ENCODE peak calls at places on chromosomes 11 and 22, in nine cellular contexts. W is cardiac muscle cell, H is colonic mucosa, S is heart right ventricle, O is heart left ventricle, X is right atrium auricular region, R is fibroblast of lung, L is Peyer's patch, A is transverse colon. G is an unnamed sample.
A peak's percentile ranks its signal among the peaks of the same experiment; 100 is the strongest.

GRCh38 chr11:72579816-72580647 is 94.2 kb downstream of the PDE2A start:
- DNase-seq in H (no peak), S (no peak), A (peak; percentile 4), R (no peak), L (no peak), O (no peak), W (no peak), X (no peak), G (no peak)

GRCh38 chr11:7898666-7899283 is 32.3 kb downstream of the OR10A6 start:
- DNase-seq in W (no peak), O (no peak), X (no peak), R (no peak), H (no peak), L (no peak), A (no peak), S (no peak), G (no peak)

GRCh38 chr11:72443016-72443415 is 8.7 kb upstream of the CLPB start:
- DNase-seq in O (no peak), X (no peak), R (peak; percentile 26), W (peak; percentile 48), H (no peak), S (no peak), A (no peak), L (no peak), G (no peak)

GRCh38 chr11:126072141-126072741 is 9.6 kb upstream of the CDON start:
- DNase-seq in W (no peak), S (no peak), L (no peak), R (no peak), H (no peak), A (no peak), O (no peak), X (no peak), G (no peak)

GRCh38 chr11:130055637-130056036 is 14.1 kb upstream of the APLP2 start:
- DNase-seq in R (no peak), O (no peak), H (no peak), W (peak; percentile 58), S (no peak), A (no peak), X (no peak), L (no peak), G (no peak)

GRCh38 chr11:76524919-76525318 is 80.1 kb downstream of the EMSY start:
- DNase-seq in X (peak; percentile 60), A (no peak), R (peak; percentile 84), S (no peak), L (no peak), W (peak; percentile 38), H (peak; percentile 56), O (no peak), G (no peak)

GRCh38 chr11:96334219-96334618 is 8.8 kb downstream of the MAML2 start:
- DNase-seq in H (no peak), X (no peak), O (no peak), L (no peak), S (no peak), W (no peak), A (no peak), R (no peak), G (no peak)

GRCh38 chr11:5204787-5205186 is 4.3 kb upstream of the OR51V1 start:
- DNase-seq in R (peak; percentile 83), X (no peak), L (no peak), H (no peak), A (no peak), O (no peak), S (no peak), W (peak; percentile 77), G (no peak)

GRCh38 chr22:36301384-36301828 is 48.5 kb downstream of the APOL1 start:
- DNase-seq in A (peak; percentile 85), O (peak; percentile 85), H (peak; percentile 81), L (peak; percentile 74), R (peak; percentile 76), W (peak; percentile 71), S (peak; percentile 78), X (peak; percentile 80), G (peak; percentile 81)

GRCh38 chr22:26547426-26547825 is 35.2 kb upstream of the TFIP11 start:
- DNase-seq in S (no peak), R (no peak), H (no peak), L (no peak), O (no peak), W (no peak), A (no peak), X (no peak), G (no peak)

GRCh38 chr11:104225047-104225446 is 61.1 kb upstream of the PDGFD start:
- DNase-seq in H (no peak), A (no peak), L (no peak), R (no peak), S (no peak), O (no peak), X (no peak), W (no peak), G (no peak)

GRCh38 chr22:46754110-46754799 is 8.2 kb upstream of the TBC1D22A start:
- DNase-seq in H (peak; percentile 94), A (peak; percentile 92), L (peak; percentile 46), X (peak; percentile 99), R (peak; percentile 93), S (peak; percentile 93), O (peak; percentile 96), W (peak; percentile 97), G (no peak)

DNA sequence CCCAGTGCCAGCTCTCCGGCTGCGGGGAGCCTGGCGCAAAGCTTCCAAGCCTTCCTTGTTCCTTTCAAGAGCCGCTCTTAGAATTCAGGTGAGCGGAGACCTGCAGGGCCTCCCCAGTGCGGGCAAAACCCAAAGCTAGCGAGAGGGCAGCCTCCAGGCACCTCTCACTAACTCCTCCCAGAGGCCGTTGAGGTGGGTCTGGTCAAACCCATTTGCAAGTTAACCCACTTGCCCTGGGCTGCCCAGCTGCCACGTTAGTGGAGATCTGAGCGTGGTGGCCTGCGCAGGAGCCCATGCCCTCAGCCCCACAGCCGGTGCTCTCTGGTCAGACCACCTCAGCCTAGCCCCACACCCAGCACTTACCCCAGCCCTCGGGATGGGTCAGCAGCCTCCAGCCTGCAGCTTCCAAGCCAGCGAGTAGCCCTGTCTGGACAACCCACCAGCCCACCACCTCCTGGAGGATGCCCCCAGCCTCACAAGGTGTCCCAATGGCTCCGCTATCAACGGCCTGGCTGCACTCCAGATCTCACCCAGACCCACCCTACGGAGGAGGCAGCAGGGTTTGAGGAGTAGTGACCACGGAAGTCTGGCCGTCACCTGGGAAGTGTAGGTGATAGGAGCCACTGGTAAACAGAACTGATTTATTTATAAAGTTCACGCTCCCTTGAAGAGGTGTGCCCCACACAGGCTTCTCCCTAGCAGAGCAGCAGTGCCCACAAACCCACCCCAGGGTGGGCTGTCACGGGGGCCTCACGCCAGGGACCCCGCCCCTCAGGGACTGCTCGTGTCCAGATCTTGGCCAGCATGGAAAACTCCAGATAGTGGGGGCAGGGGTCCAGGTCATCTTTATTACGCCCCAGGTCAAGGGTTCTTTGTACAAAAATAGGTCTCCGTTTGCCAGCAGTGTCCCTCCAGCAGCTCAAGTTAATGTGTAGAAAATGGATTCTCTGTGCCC is 2.2 kb downstream of the ASCL2 start:
- DNase-seq in X (peak; percentile 43), R (no peak), H (no peak), L (peak; percentile 14), W (no peak), S (no peak), O (no peak), A (no peak), G (no peak)
- H3K27ac ChIP-seq in X (no peak overlapping the region), R (no peak overlapping the region), H (no peak overlapping the region), L (no peak overlapping the region), W (no peak overlapping the region), S (no peak overlapping the region), O (no peak overlapping the region), A (peak overlapping the region; percentile 57), G (no peak overlapping the region)

GRCh38 chr22:19105867-19106802 is 16.1 kb downstream of the DGCR2 start:
- DNase-seq in O (peak; percentile 57), W (no peak), S (no peak), X (no peak), R (no peak), L (peak; percentile 28), A (no peak), H (no peak), G (peak; percentile 53)
- TF ChIP-seq CTCF in O (no peak), W (no peak), S (peak; percentile 32), X (no peak), R (peak; percentile 22), L (no peak), A (no peak), H (no peak), G (peak; percentile 67)

GRCh38 chr22:16955678-16956210 is 52.3 kb downstream of the GAB4 start:
- DNase-seq in S (no peak), X (no peak), H (no peak), A (no peak), W (no peak), O (no peak), L (no peak), R (no peak), G (no peak)
- H3K9me3 ChIP-seq in S (no peaks in the 10 kb centered on the region), X (no peaks in the 10 kb centered on the region), H (no peaks in the 10 kb centered on the region), A (no peaks in the 10 kb centered on the region), W (no peaks in the 10 kb centered on the region), O (no peaks in the 10 kb centered on the region), L (no peaks in the 10 kb centered on the region), R (no peaks in the 10 kb centered on the region), G (no peaks in the 10 kb centered on the region)

DNA sequence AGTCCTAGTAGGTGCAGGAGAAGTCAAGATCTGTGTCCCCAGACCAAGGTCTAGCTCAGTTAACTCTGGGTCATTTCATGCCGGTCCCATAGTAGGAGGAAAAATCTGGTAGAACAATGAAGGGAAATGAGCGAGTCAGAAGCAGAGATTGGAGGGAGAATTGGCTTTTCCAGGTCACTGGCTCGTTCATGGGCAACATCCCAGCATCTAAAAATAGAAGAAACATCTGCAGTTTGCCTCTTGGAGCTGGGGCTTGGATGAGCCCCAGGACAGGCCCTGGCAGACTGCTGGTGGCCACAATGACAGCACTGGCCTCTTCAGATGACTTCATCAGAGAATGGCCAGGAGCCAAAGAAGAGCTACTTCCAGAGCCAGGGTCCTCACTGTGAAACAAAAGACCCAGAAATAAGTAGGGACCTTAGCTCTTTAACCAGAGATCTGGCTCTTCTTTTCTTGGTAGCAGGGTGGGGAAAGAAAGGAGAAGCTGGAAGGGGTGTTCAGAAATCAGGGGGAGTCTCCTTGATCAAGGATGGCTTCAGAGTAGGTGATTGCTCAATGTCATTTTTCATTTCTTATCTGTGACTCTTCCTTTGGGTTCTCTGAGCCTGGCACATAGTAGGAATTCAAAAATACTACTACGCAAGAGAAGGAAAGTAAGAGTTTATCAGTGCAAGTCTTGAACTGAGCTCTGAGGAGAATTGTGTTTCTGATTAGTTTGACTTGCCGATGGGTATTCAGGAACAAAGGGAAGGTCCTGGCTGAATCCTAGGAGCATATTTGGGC is 102.6 kb downstream of the TMPRSS5 start:
- DNase-seq in O (peak; percentile 76), H (no peak), L (no peak), S (peak; percentile 60), X (no peak), W (peak; percentile 42), A (no peak), R (no peak), G (no peak)
- H3K27ac ChIP-seq in O (no peak overlapping the region), H (no peak overlapping the region), L (no peak overlapping the region), S (no peak overlapping the region), X (peak overlapping the region; percentile 33), W (no peak overlapping the region), A (no peak overlapping the region), R (no peak overlapping the region), G (no peak overlapping the region)

G was measured in CD4-positive, alpha-beta T cell.